ENCODE peak calls at places on chromosomes 5 and 9, in seven cellular contexts. V is right cardiac atrium, B is aorta, G is fibroblast of lung, F is A549, A is Panc1, H is GM23338. P is an unnamed sample.
A peak's percentile ranks its signal among the peaks of the same experiment; 100 is the strongest.

GRCh38 chr5:139669681-139670368 is 21.7 kb downstream of the CXXC5 start:
- DNase-seq in H (no peak), A (no peak), V (peak; percentile 86), B (no peak), G (no peak), F (no peak), P (no peak)

GRCh38 chr5:110623875-110624274 is 102.6 kb downstream of the TMEM232 start:
- DNase-seq in H (no peak), V (no peak), A (no peak), G (peak; percentile 47), F (no peak), B (no peak), P (no peak)

GRCh38 chr5:169094586-169095409 is 206.1 kb downstream of the SLIT3 start:
- DNase-seq in A (no peak), F (no peak), H (no peak), V (no peak), B (no peak), G (peak; percentile 76), P (no peak)

GRCh38 chr9:135761150-135761844 is 59.3 kb downstream of the KCNT1 start:
- DNase-seq in G (no peak), A (no peak), V (no peak), H (no peak), F (no peak), B (no peak), P (no peak)

GRCh38 chr5:61055434-61056006 is 106.7 kb downstream of the SMIM15 start:
- DNase-seq in H (peak; percentile 63), F (peak; percentile 62), G (peak; percentile 46), V (no peak), B (no peak), A (no peak), P (peak; percentile 75)

GRCh38 chr9:87594218-87594617 is 96.6 kb downstream of the DAPK1 start:
- DNase-seq in H (no peak), F (no peak), A (no peak), V (no peak), G (peak; percentile 74), B (no peak), P (no peak)

GRCh38 chr9:112174965-112175795 is at the start of gene SUSD1:
- DNase-seq in B (peak; percentile 83), F (peak; percentile 35), G (peak; percentile 27), A (no peak), V (peak; percentile 84), H (peak; percentile 72), P (peak; percentile 47)

GRCh38 chr9:107768224-107768623 is 278.7 kb upstream of the KLF4 start:
- DNase-seq in G (no peak), H (no peak), B (no peak), F (no peak), A (no peak), V (peak; percentile 80), P (no peak)

GRCh38 chr9:6680797-6681146 is 35.2 kb upstream of the GLDC start:
- DNase-seq in B (peak; percentile 87), A (no peak), V (peak; percentile 86), F (peak; percentile 67), G (peak; percentile 57), H (peak; percentile 71), P (peak; percentile 53)

GRCh38 chr5:26482076-26482816 is 556.1 kb downstream of the CDH9 start:
- DNase-seq in H (no peak), F (no peak), G (no peak), B (no peak), V (no peak), A (peak; percentile 7), P (no peak)

GRCh38 chr5:97797994-97798451 is 615.0 kb upstream of the RIOK2 start:
- DNase-seq in B (no peak), V (no peak), F (no peak), A (no peak), G (peak; percentile 40), H (no peak), P (no peak)

GRCh38 chr9:37036237-37037136 is 2.4 kb upstream of the PAX5 start:
- DNase-seq in A (no peak), F (no peak), G (peak; percentile 18), H (peak; percentile 53), V (peak; percentile 62), B (peak; percentile 82), P (peak; percentile 83)

GRCh38 chr5:179294131-179294780 is 51.0 kb downstream of the ADAMTS2 start:
- DNase-seq in V (peak; percentile 61), H (no peak), F (no peak), A (no peak), B (peak; percentile 68), G (no peak), P (no peak)

GRCh38 chr5:177249761-177250537 is 53.6 kb downstream of the RAB24 start:
- DNase-seq in A (no peak), H (no peak), B (no peak), F (no peak), V (no peak), G (no peak), P (no peak)

GRCh38 chr5:15320896-15321295 is 179.1 kb upstream of the FBXL7 start:
- DNase-seq in V (no peak), G (no peak), F (no peak), A (no peak), H (no peak), B (no peak), P (no peak)

GRCh38 chr9:133873006-133873780 is 118.9 kb downstream of the VAV2 start:
- DNase-seq in V (no peak), B (no peak), H (no peak), G (peak; percentile 26), A (no peak), F (no peak), P (no peak)

GRCh38 chr9:131019387-131020239 is 10.6 kb downstream of the LAMC3 start:
- DNase-seq in H (no peak), G (no peak), A (no peak), V (no peak), F (no peak), B (peak; percentile 85), P (peak; percentile 50)

GRCh38 chr5:132471944-132472343 is 18.6 kb downstream of the IRF1 start:
- DNase-seq in V (no peak), H (no peak), F (no peak), B (no peak), G (peak; percentile 39), A (no peak), P (no peak)

DNA sequence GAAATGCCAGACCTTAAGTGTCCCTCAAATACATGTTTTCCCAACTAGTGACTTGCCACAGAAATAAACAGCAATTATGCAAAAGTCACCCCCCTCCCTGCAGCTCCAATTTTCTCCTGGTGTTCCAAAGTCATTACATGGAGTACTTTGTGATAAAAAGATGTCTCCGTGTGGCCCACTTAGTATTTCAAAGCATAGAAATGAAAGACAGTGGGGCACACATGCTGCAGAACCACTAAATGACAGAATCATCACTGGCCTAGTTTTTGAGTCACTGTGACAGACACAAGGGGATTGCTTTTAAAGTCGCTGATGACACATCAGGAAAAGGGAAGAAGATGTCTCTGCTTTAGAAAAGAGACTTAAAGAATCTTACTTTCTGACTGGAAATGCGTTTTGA is 323.4 kb downstream of the PSAT1 start:
- DNase-seq in V (no peak), G (no peak), A (no peak), H (no peak), B (no peak), F (no peak), P (no peak)
- H3K4me3 ChIP-seq in V (no peak overlapping the region), G (no peak overlapping the region), A (no peak overlapping the region), H (no peak overlapping the region), B (no peak overlapping the region), F (no peak overlapping the region), P (no peak overlapping the region)

GRCh38 chr5:71937906-71938698 is 169.2 kb upstream of the MAP1B start:
- DNase-seq in H (no peak), V (no peak), B (no peak), A (no peak), F (no peak), G (no peak), P (no peak)

GRCh38 chr5:71932131-71932635 is 175.1 kb upstream of the MAP1B start:
- DNase-seq in H (no peak), A (peak; percentile 30), G (peak; percentile 57), F (peak; percentile 84), V (no peak), B (no peak), P (no peak)

DNA sequence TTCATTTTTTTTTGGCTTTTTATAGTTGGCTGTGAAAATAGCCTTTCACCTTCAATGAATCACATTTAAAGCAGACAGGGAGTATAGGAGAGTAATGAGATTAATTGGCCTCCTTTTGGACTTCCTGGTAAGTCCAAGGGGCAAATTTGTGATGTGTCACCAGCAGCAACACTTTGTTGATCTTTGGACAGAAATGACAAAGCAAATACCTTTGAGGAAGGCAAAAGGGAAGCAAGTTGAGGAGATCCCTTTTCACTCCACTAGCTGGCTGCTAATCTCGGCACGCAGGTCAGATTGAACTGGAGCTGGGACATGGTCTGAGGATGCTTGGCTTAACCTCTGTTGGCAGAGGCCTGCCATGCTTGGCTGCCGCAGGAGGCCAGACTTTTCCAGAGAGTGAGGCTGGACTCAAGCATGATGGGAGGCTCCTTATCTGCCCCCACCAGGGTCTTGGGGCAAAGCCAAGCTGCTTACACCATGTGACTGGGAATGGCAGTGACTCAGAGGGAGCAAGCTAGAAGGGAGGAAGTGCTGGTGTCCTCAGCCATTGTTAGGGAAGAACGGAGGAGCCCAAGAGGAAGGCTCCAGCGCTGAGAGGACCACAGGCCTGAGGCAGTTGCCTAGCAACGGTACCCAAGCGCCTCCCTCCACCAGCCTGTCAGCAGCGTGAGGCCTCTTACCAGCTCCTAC is 174.5 kb upstream of the MAP1B start:
- DNase-seq in B (peak; percentile 92), H (peak; percentile 75), A (peak; percentile 41), F (peak; percentile 93), G (peak; percentile 92), V (peak; percentile 82), P (peak; percentile 24)
- H3K27ac ChIP-seq in B (peak overlapping the region; percentile 99), H (no peak overlapping the region), A (no peak overlapping the region), F (peak overlapping the region; percentile 89), G (no peak overlapping the region), V (peak overlapping the region; percentile 63), P (no peak overlapping the region)

GRCh38 chr5:91906494-91906893 is 523.4 kb upstream of the ARRDC3 start:
- DNase-seq in H (no peak), V (no peak), G (no peak), A (no peak), B (no peak), F (peak; percentile 53), P (no peak)
- H3K4me3 ChIP-seq in H (no peak overlapping the region), V (no peak overlapping the region), G (no peak overlapping the region), A (no peak overlapping the region), B (no peak overlapping the region), F (no peak overlapping the region), P (no peak overlapping the region)

DNA sequence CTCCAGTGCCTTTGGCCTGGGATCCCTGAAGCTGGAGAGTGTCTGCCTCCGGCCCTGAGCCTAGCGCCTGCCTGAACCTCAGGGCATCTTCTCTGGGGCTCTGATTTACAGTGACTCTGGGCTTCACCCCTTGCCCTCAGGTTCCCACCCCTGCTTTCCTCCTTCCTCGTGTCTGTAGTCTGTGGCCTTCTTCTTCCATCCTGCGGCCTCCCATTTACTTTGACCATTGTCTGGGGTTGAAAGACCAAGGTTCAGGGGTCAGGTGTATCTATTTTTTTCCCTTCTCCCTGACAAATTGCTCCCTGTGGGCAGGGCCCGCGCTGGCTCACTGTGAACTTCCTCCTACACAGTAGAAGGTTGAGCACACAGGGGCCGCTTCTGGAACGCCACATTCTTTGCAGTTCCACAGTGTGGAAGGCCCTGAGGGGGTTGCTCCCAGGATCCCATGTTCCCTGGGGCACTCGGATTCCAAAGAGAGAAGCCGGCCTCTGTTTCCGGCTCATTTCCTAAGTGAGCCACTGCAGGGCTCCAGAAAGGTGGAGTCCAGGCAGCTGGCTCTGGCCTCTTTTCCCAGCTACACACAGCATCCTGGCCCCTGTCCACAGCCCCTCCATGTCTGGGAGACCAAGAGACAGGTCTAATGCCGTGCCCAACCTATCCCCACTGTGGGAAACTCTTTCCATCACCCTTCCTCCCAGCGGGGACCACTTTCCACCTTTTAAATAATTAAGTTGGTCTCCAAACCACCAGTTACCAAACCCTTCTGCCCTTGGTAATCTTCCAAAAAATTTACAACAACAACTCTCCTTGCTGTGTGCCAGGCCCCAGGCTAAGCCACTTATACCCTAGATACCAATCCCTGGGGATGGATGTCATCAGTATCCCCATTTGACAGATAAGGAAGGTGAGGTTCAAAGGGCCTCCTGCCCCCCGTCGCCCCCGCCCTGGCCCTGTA is 140.3 kb upstream of the IER5L start:
- DNase-seq in G (peak; percentile 49), F (no peak), V (no peak), A (no peak), H (no peak), B (peak; percentile 81), P (no peak)
- H3K27ac ChIP-seq in G (no peak overlapping the region), F (peak overlapping the region; percentile 30), V (peak overlapping the region; percentile 11), A (peak overlapping the region; percentile 39), H (no peak overlapping the region), B (peak overlapping the region; percentile 61), P (no peak overlapping the region)